ENCODE peak calls at places on chromosome 2, in ten cellular contexts. Z is lung, K is fibroblast of the aortic adventitia, H is HFF-Myc, R is left ventricle myocardium inferior, J is astrocyte of the cerebellum, S is uterus, A is cardiac fibroblast, V is GM12865, C is heart left ventricle. Y is an unnamed sample.
A peak's percentile ranks its signal among the peaks of the same experiment; 100 is the strongest.

GRCh38 chr2:234827096-234827860 is 124.5 kb upstream of the SH3BP4 start:
- DNase-seq in A (peak; percentile 43), Z (no peak), C (no peak), R (no peak), H (no peak), K (peak; percentile 44), S (no peak), V (no peak), J (no peak), Y (no peak)

GRCh38 chr2:136966485-136966884 is 201.1 kb downstream of the THSD7B start:
- DNase-seq in A (no peak), S (no peak), H (no peak), K (no peak), J (no peak), R (no peak), C (no peak), Z (no peak), V (no peak), Y (no peak)

GRCh38 chr2:64330691-64331429 is 123.1 kb upstream of the LGALSL start:
- DNase-seq in K (peak; percentile 96), J (peak; percentile 87), C (peak; percentile 84), Z (peak; percentile 83), R (peak; percentile 67), S (peak; percentile 84), A (peak; percentile 94), V (peak; percentile 92), H (peak; percentile 80), Y (peak; percentile 75)

GRCh38 chr2:217471329-217471728 is 531.5 kb downstream of the TNS1 start:
- DNase-seq in H (no peak), J (no peak), C (no peak), R (no peak), V (no peak), S (no peak), Z (no peak), K (peak; percentile 78), A (peak; percentile 5), Y (no peak)

GRCh38 chr2:144938308-144938709 is 418.4 kb upstream of the ZEB2 start:
- DNase-seq in R (no peak), H (no peak), K (peak; percentile 94), V (no peak), J (peak; percentile 66), Z (no peak), S (no peak), A (peak; percentile 95), C (no peak), Y (no peak)

GRCh38 chr2:218679119-218679518 is 7.2 kb downstream of the STK36 start:
- DNase-seq in K (no peak), V (no peak), C (no peak), H (no peak), A (no peak), Z (no peak), J (no peak), S (no peak), R (no peak), Y (no peak)

GRCh38 chr2:233047206-233047605 is 12.9 kb upstream of the INPP5D start:
- DNase-seq in C (no peak), V (no peak), H (no peak), R (no peak), S (no peak), Z (no peak), J (no peak), A (no peak), K (no peak), Y (no peak)

GRCh38 chr2:209422191-209422754 is 1.6 kb upstream of the MAP2 start:
- DNase-seq in Z (no peak), R (no peak), A (no peak), J (no peak), V (no peak), K (no peak), H (no peak), C (no peak), S (no peak), Y (no peak)

GRCh38 chr2:1625281-1626001 is 118.9 kb downstream of the PXDN start:
- DNase-seq in H (peak; percentile 76), R (no peak), A (peak; percentile 59), Z (peak; percentile 70), V (no peak), C (no peak), J (peak; percentile 76), S (peak; percentile 65), K (peak; percentile 52), Y (no peak)

GRCh38 chr2:96528680-96529375 is 7.7 kb upstream of the ARID5A start:
- DNase-seq in V (no peak), C (no peak), J (no peak), A (peak; percentile 70), R (no peak), S (no peak), Z (no peak), K (no peak), H (no peak), Y (no peak)

GRCh38 chr2:97739893-97740245 is 26.5 kb downstream of the ZAP70 start:
- DNase-seq in R (peak; percentile 9), C (no peak), Z (no peak), S (no peak), V (no peak), K (no peak), J (no peak), A (no peak), H (no peak), Y (no peak)

DNA sequence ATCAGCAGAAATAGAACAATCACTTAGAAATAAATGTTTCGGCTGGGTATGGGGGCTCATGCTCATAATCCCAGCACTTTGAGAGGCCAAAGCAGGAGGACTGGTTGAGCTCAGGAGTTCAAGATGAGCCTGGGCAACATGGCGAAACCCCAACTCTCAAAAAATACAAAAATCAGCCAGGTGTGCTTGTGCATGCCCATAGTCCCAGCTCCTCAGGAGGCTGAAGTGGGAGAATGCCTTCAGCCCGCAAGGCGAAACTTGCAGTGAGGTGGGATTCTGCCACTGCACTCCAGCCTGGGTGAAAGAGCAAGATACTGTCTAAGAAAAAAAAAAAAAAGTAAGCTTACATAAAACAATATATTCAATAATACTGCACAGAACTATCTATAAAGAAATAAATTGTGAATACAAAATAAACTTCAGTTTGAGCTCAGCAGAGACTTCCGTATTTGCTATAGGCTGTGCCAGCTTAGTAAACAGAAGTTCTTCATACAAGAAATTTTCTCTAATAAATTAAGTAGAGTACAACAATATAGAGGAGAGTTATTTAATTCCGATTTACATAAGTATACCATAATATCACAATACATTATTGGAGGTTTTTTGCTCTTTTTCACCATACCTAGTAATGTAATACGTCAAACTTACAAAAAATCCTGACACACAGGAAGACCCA is 43.6 kb downstream of the SRBD1 start:
- DNase-seq in Z (no peak), J (no peak), S (no peak), R (no peak), A (no peak), C (no peak), V (no peak), K (no peak), H (no peak), Y (no peak)
- H3K4me3 ChIP-seq in Z (no peak overlapping the region), J (no peak overlapping the region), S (no peak overlapping the region), R (peak overlapping the region; percentile 21), A (no peak overlapping the region), C (peak overlapping the region; percentile 4), V (no peak overlapping the region), K (no peak overlapping the region), H (no peak overlapping the region), Y (no peak overlapping the region)

GRCh38 chr2:166181813-166182154 is 54.0 kb upstream of the SCN1A start:
- DNase-seq in J (no peak), S (no peak), H (no peak), R (no peak), K (no peak), A (no peak), C (no peak), V (no peak), Z (no peak), Y (no peak)
- TF ChIP-seq CTCF in J (peak; percentile 5), S (no peak), H (no peak), R (peak; percentile 1), K (no peak), A (no peak), C (no peak), V (no peak), Z (no peak), Y (no peak)

GRCh38 chr2:108243566-108243965 is 3.8 kb downstream of the SULT1C3 start:
- DNase-seq in Z (no peak), K (peak; percentile 67), C (no peak), S (no peak), H (no peak), V (no peak), J (no peak), R (no peak), A (peak; percentile 6), Y (no peak)
- H3K4me3 ChIP-seq in Z (no peak overlapping the region), K (no peak overlapping the region), C (no peak overlapping the region), S (no peak overlapping the region), H (no peak overlapping the region), V (no peak overlapping the region), J (no peak overlapping the region), R (no peak overlapping the region), A (no peak overlapping the region), Y (no peak overlapping the region)

GRCh38 chr2:241386519-241386918 is 30.4 kb downstream of the FARP2 start:
- DNase-seq in K (no peak), V (no peak), J (no peak), A (peak; percentile 42), Z (no peak), C (no peak), S (no peak), H (no peak), R (no peak), Y (no peak)

GRCh38 chr2:241389697-241390096 is 33.6 kb downstream of the FARP2 start:
- DNase-seq in S (no peak), H (no peak), Z (no peak), J (no peak), C (no peak), A (no peak), V (no peak), K (no peak), R (no peak), Y (no peak)

GRCh38 chr2:241393524-241394196 is 37.6 kb downstream of the FARP2 start:
- DNase-seq in R (no peak), A (no peak), Z (no peak), K (no peak), V (peak; percentile 55), C (no peak), J (no peak), S (no peak), H (no peak), Y (no peak)

GRCh38 chr2:241390301-241391206 is 34.5 kb downstream of the FARP2 start:
- DNase-seq in J (no peak), Z (no peak), S (no peak), V (peak; percentile 67), A (no peak), K (no peak), C (no peak), R (no peak), H (no peak), Y (no peak)

DNA sequence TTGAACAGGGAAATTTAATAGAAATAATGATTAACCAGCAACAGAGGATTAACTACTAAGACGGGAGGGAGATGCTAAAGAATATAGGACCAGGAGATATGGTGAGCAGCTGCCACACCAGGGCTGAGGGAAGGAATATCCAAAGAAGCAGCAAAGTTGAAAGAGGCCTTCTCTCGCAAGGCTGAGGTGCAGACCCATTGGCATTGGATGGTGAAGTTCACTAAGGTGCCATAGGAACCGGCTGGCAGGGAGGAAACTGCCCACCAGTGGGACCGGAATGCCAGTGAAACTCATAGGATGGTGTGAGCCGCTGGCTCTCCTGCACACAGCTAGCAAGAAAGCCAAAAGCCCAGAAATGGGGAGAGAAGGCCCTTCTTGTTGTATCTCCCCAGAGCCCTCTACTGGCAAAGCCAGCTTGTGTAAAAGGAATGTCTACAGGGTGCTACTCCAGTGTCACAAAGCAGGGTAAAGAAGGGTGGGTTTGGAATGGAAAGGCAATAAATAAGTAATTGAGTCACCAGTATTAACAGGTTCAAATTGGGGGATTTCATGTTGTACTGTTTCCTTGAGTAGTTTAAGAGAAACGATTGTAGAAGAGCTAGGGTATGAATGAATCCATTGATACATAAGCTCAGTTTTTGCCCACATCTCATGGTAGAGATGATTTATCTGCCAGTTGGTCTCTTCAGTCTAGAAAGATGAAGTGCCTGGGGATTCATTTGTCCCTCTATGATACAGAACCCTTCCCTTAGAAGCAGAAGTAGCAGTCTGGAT is 36.0 kb downstream of the FARP2 start:
- DNase-seq in R (no peak), H (peak; percentile 24), S (no peak), J (no peak), C (no peak), A (peak; percentile 60), V (peak; percentile 60), K (peak; percentile 71), Z (peak; percentile 42), Y (no peak)
- TF ChIP-seq CTCF in R (peak; percentile 42), H (peak; percentile 56), S (no peak), J (peak; percentile 37), C (no peak), A (peak; percentile 44), V (peak; percentile 45), K (peak; percentile 68), Z (peak; percentile 14), Y (peak; percentile 54)

Y was measured in dorsolateral prefrontal cortex.